ENCODE peak calls at places on chromosomes 5 and 9, in seven cellular contexts. G is psoas muscle, Q is HTR-8/SVneo, E is amniotic stem cell, L is LoVo, O is neural crest cell, Z is cardiac fibroblast. F is an unnamed sample.

GRCh38 chr9:23826120-23826629 is at the start of gene ELAVL2:
- DNase-seq in G (peak; percentile 91), Q (peak; percentile 38), E (peak; percentile 86), L (no peak), O (peak; percentile 94), Z (peak; percentile 83), F (peak; percentile 99)

GRCh38 chr5:157464518-157465171 is 4.6 kb downstream of the NIPAL4 start:
- DNase-seq in G (no peak), Q (peak; percentile 79), E (peak; percentile 50), L (peak; percentile 69), O (no peak), Z (peak; percentile 94), F (no peak)

GRCh38 chr9:126638571-126639132 is 24.9 kb downstream of the LMX1B start:
- DNase-seq in G (no peak), Q (no peak), E (no peak), L (no peak), O (no peak), Z (no peak), F (no peak)

GRCh38 chr5:6827815-6828214 is 114.6 kb downstream of the TENT4A start:
- DNase-seq in G (no peak), Q (no peak), E (no peak), L (no peak), O (no peak), Z (no peak), F (no peak)

GRCh38 chr5:91219141-91219802 is 163.8 kb downstream of the ARRDC3 start:
- DNase-seq in G (no peak), Q (no peak), E (no peak), L (no peak), O (no peak), Z (peak; percentile 92), F (peak; percentile 91)

GRCh38 chr5:159797566-159797965 is 118.7 kb upstream of the ADRA1B start:
- DNase-seq in G (no peak), Q (no peak), E (no peak), L (no peak), O (no peak), Z (no peak), F (no peak)

GRCh38 chr5:119484884-119485283 is 32.6 kb downstream of the HSD17B4 start:
- DNase-seq in G (no peak), Q (no peak), E (no peak), L (no peak), O (no peak), Z (no peak), F (no peak)

GRCh38 chr5:66224273-66224672 is 80.2 kb downstream of the SREK1 start:
- DNase-seq in G (no peak), Q (no peak), E (no peak), L (no peak), O (no peak), Z (no peak), F (no peak)

GRCh38 chr5:72412283-72413055 is 92.3 kb downstream of the PTCD2 start:
- DNase-seq in G (no peak), Q (peak; percentile 28), E (no peak), L (no peak), O (no peak), Z (peak; percentile 75), F (no peak)

GRCh38 chr9:131580358-131580757 is 35.0 kb downstream of the PRRT1B start:
- DNase-seq in G (no peak), Q (no peak), E (no peak), L (no peak), O (no peak), Z (no peak), F (peak; percentile 40)

GRCh38 chr9:34363619-34364351 is 12.9 kb downstream of the MYORG start:
- DNase-seq in G (peak; percentile 63), Q (no peak), E (no peak), L (no peak), O (no peak), Z (peak; percentile 72), F (no peak)

GRCh38 chr9:131838581-131839280 is 98.9 kb upstream of the RAPGEF1 start:
- DNase-seq in G (peak; percentile 42), Q (no peak), E (no peak), L (no peak), O (no peak), Z (no peak), F (no peak)

GRCh38 chr5:28344803-28345433 is 1306.5 kb upstream of the CDH9 start:
- DNase-seq in G (no peak), Q (peak; percentile 21), E (no peak), L (peak; percentile 67), O (no peak), Z (peak; percentile 45), F (no peak)

GRCh38 chr5:134177197-134178171 is 734 bp upstream of the SKP1 start:
- DNase-seq in G (peak; percentile 86), Q (peak; percentile 62), E (peak; percentile 42), L (peak; percentile 89), O (no peak), Z (peak; percentile 82), F (no peak)

GRCh38 chr9:123548749-123549545 is 192.9 kb downstream of the CRB2 start:
- DNase-seq in G (no peak), Q (no peak), E (no peak), L (no peak), O (no peak), Z (peak; percentile 32), F (no peak)

GRCh38 chr9:111909444-111909843 is 12.8 kb downstream of the UGCG start:
- DNase-seq in G (no peak), Q (no peak), E (no peak), L (no peak), O (no peak), Z (peak; percentile 23), F (no peak)

GRCh38 chr5:85512896-85513295 is 1104.8 kb upstream of the COX7C start:
- DNase-seq in G (peak; percentile 23), Q (no peak), E (no peak), L (no peak), O (no peak), Z (no peak), F (no peak)

GRCh38 chr9:72925126-72925810 is 27.6 kb downstream of the ALDH1A1 start:
- DNase-seq in G (no peak), Q (no peak), E (no peak), L (no peak), O (no peak), Z (peak; percentile 74), F (no peak)

GRCh38 chr9:109466623-109467590 is 31.2 kb downstream of the PTPN3 start:
- DNase-seq in G (no peak), Q (no peak), E (no peak), L (no peak), O (no peak), Z (peak; percentile 33), F (no peak)

GRCh38 chr9:2125909-2126308 is 110.8 kb downstream of the SMARCA2 start:
- DNase-seq in G (no peak), Q (no peak), E (no peak), L (no peak), O (no peak), Z (peak; percentile 40), F (no peak)

GRCh38 chr5:132491368-132492364 is 1.1 kb upstream of the IRF1 start:
- DNase-seq in G (no peak), Q (no peak), E (no peak), L (no peak), O (no peak), Z (no peak), F (no peak)

F was measured in LNCaP clone FGC.